ENCODE peak calls at places on chromosomes 12 and 14, in ten cellular contexts. D, X, L, S, W, Y, A, M, T and Q are unnamed samples.

GRCh38 chr12:86712425-86712843 is 456.2 kb upstream of the MGAT4C start:
- DNase-seq in D (no peak), X (no peak), L (peak; percentile 91), S (peak; percentile 17), W (no peak), Y (peak; percentile 97), A (no peak), M (no peak), T (no peak), Q (peak; percentile 92)

GRCh38 chr14:102916347-102917055 is 6.0 kb upstream of the AMN start:
- DNase-seq in D (no peak), X (no peak), L (no peak), S (no peak), W (no peak), Y (no peak), A (no peak), M (no peak), T (no peak), Q (no peak)

GRCh38 chr14:81536125-81536771 is 2.6 kb upstream of the SEL1L start:
- DNase-seq in D (no peak), X (peak; percentile 50), L (no peak), S (no peak), W (no peak), Y (no peak), A (no peak), M (no peak), T (no peak), Q (no peak)

GRCh38 chr12:124295431-124296058 is 652 bp downstream of the RFLNA start:
- DNase-seq in D (no peak), X (no peak), L (no peak), S (peak; percentile 48), W (no peak), Y (no peak), A (no peak), M (no peak), T (no peak), Q (no peak)

GRCh38 chr12:9103050-9103854 is 12.5 kb downstream of the A2M start:
- DNase-seq in D (no peak), X (no peak), L (no peak), S (no peak), W (no peak), Y (no peak), A (no peak), M (no peak), T (no peak), Q (no peak)

GRCh38 chr12:122395319-122395718 is 27.1 kb downstream of the CLIP1 start:
- DNase-seq in D (no peak), X (no peak), L (peak; percentile 52), S (no peak), W (no peak), Y (peak; percentile 87), A (no peak), M (no peak), T (no peak), Q (peak; percentile 59)

GRCh38 chr12:26026713-26027112 is 68.2 kb downstream of the RASSF8 start:
- DNase-seq in D (no peak), X (no peak), L (no peak), S (no peak), W (no peak), Y (no peak), A (no peak), M (no peak), T (no peak), Q (no peak)

GRCh38 chr12:69044887-69045286 is 111.9 kb upstream of the CPM start:
- DNase-seq in D (no peak), X (no peak), L (no peak), S (no peak), W (no peak), Y (no peak), A (no peak), M (no peak), T (no peak), Q (no peak)

GRCh38 chr12:100733817-100734593 is 60.6 kb upstream of the ANO4 start:
- DNase-seq in D (no peak), X (no peak), L (peak; percentile 33), S (peak; percentile 92), W (no peak), Y (peak; percentile 80), A (peak; percentile 58), M (no peak), T (no peak), Q (no peak)

GRCh38 chr14:106808458-106808857 is 1282.1 kb downstream of the TMEM121 start:
- DNase-seq in D (no peak), X (no peak), L (no peak), S (no peak), W (no peak), Y (no peak), A (no peak), M (no peak), T (no peak), Q (no peak)